ENCODE peak calls at places on chromosome 1, in five cellular contexts. One of them, this sample, is unnamed.
A peak's percentile ranks its signal among the peaks of the same experiment; 100 is the strongest.

GRCh38 chr1:1619917-1620361 is 4.6 kb downstream of the MIB2 start:
- DNase-seq in heart left ventricle: peak; percentile 83
- DNase-seq in Peyer's patch: no peak
- DNase-seq in GM12891: no peak
- DNase-seq in K562: peak; percentile 50
- DNase-seq in this sample: peak; percentile 64

GRCh38 chr1:113811353-113811887 is 856 bp downstream of the RSBN1 start:
- DNase-seq in heart left ventricle: peak; percentile 69
- DNase-seq in Peyer's patch: no peak
- DNase-seq in GM12891: no peak
- DNase-seq in K562: peak; percentile 24
- DNase-seq in this sample: peak; percentile 23

GRCh38 chr1:31785020-31785946 is 21.1 kb upstream of the ADGRB2 start:
- DNase-seq in heart left ventricle: peak; percentile 18
- DNase-seq in Peyer's patch: peak; percentile 44
- DNase-seq in GM12891: no peak
- DNase-seq in K562: no peak
- DNase-seq in this sample: peak; percentile 66

GRCh38 chr1:229880271-229881170 is 186.5 kb upstream of the GALNT2 start:
- DNase-seq in heart left ventricle: no peak
- DNase-seq in Peyer's patch: no peak
- DNase-seq in GM12891: no peak
- DNase-seq in K562: no peak
- DNase-seq in this sample: no peak

GRCh38 chr1:158149175-158149574 is 31.5 kb upstream of the CD1D start:
- DNase-seq in heart left ventricle: peak; percentile 37
- DNase-seq in Peyer's patch: no peak
- DNase-seq in GM12891: no peak
- DNase-seq in K562: peak; percentile 13
- DNase-seq in this sample: no peak

GRCh38 chr1:21670059-21670881 is 1.1 kb upstream of the RAP1GAP start:
- DNase-seq in heart left ventricle: no peak
- DNase-seq in Peyer's patch: no peak
- DNase-seq in GM12891: no peak
- DNase-seq in K562: no peak
- DNase-seq in this sample: no peak

GRCh38 chr1:181190362-181191035 is 102.0 kb downstream of the IER5 start:
- DNase-seq in heart left ventricle: no peak
- DNase-seq in Peyer's patch: no peak
- DNase-seq in GM12891: no peak
- DNase-seq in K562: no peak
- DNase-seq in this sample: peak; percentile 9

GRCh38 chr1:208132287-208132882 is 111.8 kb downstream of the PLXNA2 start:
- DNase-seq in heart left ventricle: peak; percentile 89
- DNase-seq in Peyer's patch: peak; percentile 94
- DNase-seq in GM12891: peak; percentile 65
- DNase-seq in K562: peak; percentile 96
- DNase-seq in this sample: peak; percentile 85

GRCh38 chr1:197467881-197468280 is 199.8 kb downstream of the CRB1 start:
- DNase-seq in heart left ventricle: no peak
- DNase-seq in Peyer's patch: no peak
- DNase-seq in GM12891: no peak
- DNase-seq in K562: no peak
- DNase-seq in this sample: no peak

GRCh38 chr1:31444725-31445448 is 31.9 kb downstream of the SERINC2 start:
- DNase-seq in heart left ventricle: no peak
- DNase-seq in Peyer's patch: no peak
- DNase-seq in GM12891: no peak
- DNase-seq in K562: no peak
- DNase-seq in this sample: no peak

GRCh38 chr1:181208967-181209366 is 120.5 kb downstream of the IER5 start:
- DNase-seq in heart left ventricle: no peak
- DNase-seq in Peyer's patch: no peak
- DNase-seq in GM12891: no peak
- DNase-seq in K562: no peak
- DNase-seq in this sample: no peak

GRCh38 chr1:51263147-51263850 is 27.2 kb downstream of the RNF11 start:
- DNase-seq in heart left ventricle: no peak
- DNase-seq in Peyer's patch: no peak
- DNase-seq in GM12891: no peak
- DNase-seq in K562: no peak
- DNase-seq in this sample: no peak

GRCh38 chr1:218811497-218811896 is 362.2 kb upstream of the LYPLAL1 start:
- DNase-seq in heart left ventricle: peak; percentile 24
- DNase-seq in Peyer's patch: no peak
- DNase-seq in GM12891: no peak
- DNase-seq in K562: no peak
- DNase-seq in this sample: no peak

GRCh38 chr1:228043281-228043845 is 36.6 kb downstream of the WNT3A start:
- DNase-seq in heart left ventricle: no peak
- DNase-seq in Peyer's patch: no peak
- DNase-seq in GM12891: no peak
- DNase-seq in K562: no peak
- DNase-seq in this sample: no peak

GRCh38 chr1:179888071-179888470 is 6.0 kb downstream of the TOR1AIP1 start:
- DNase-seq in heart left ventricle: no peak
- DNase-seq in Peyer's patch: no peak
- DNase-seq in GM12891: no peak
- DNase-seq in K562: no peak
- DNase-seq in this sample: no peak

GRCh38 chr1:239947789-239948188 is 143.9 kb upstream of the FMN2 start:
- DNase-seq in heart left ventricle: no peak
- DNase-seq in Peyer's patch: no peak
- DNase-seq in GM12891: no peak
- DNase-seq in K562: no peak
- DNase-seq in this sample: no peak

GRCh38 chr1:18882511-18882910 is 19.8 kb downstream of the ALDH4A1 start:
- DNase-seq in heart left ventricle: no peak
- DNase-seq in Peyer's patch: no peak
- DNase-seq in GM12891: no peak
- DNase-seq in K562: no peak
- DNase-seq in this sample: no peak

GRCh38 chr1:94961994-94962744 is 35.3 kb upstream of the CNN3 start:
- DNase-seq in heart left ventricle: no peak
- DNase-seq in Peyer's patch: no peak
- DNase-seq in GM12891: no peak
- DNase-seq in K562: no peak
- DNase-seq in this sample: no peak

GRCh38 chr1:198530964-198531363 is 9.5 kb downstream of the ATP6V1G3 start:
- DNase-seq in heart left ventricle: no peak
- DNase-seq in Peyer's patch: no peak
- DNase-seq in GM12891: no peak
- DNase-seq in K562: no peak
- DNase-seq in this sample: no peak

GRCh38 chr1:228944991-228945390 is 209.7 kb downstream of the RHOU start:
- DNase-seq in heart left ventricle: no peak
- DNase-seq in Peyer's patch: no peak
- DNase-seq in GM12891: no peak
- DNase-seq in K562: no peak
- DNase-seq in this sample: no peak

GRCh38 chr1:232110281-232111090 is 483.9 kb downstream of the DISC1 start:
- DNase-seq in heart left ventricle: peak; percentile 20
- DNase-seq in Peyer's patch: no peak
- DNase-seq in GM12891: no peak
- DNase-seq in K562: no peak
- DNase-seq in this sample: no peak

GRCh38 chr1:155091071-155092051 is 12.7 kb downstream of the EFNA3 start:
- DNase-seq in heart left ventricle: peak; percentile 84
- DNase-seq in Peyer's patch: peak; percentile 84
- DNase-seq in GM12891: peak; percentile 66
- DNase-seq in K562: peak; percentile 81
- DNase-seq in this sample: peak; percentile 92

GRCh38 chr1:231395051-231395995 is 26.8 kb downstream of the EGLN1 start:
- DNase-seq in heart left ventricle: no peak
- DNase-seq in Peyer's patch: no peak
- DNase-seq in GM12891: no peak
- DNase-seq in K562: no peak
- DNase-seq in this sample: no peak

GRCh38 chr1:156751724-156752481 is 428 bp upstream of the HDGF start:
- DNase-seq in heart left ventricle: peak; percentile 98
- DNase-seq in Peyer's patch: peak; percentile 98
- DNase-seq in GM12891: peak; percentile 93
- DNase-seq in K562: peak; percentile 90
- DNase-seq in this sample: peak; percentile 99
- TF ChIP-seq POLR2A in heart left ventricle: peak; percentile 73
- TF ChIP-seq POLR2A in Peyer's patch: peak; percentile 79
- TF ChIP-seq POLR2A in GM12891: no peak
- TF ChIP-seq POLR2A in K562: peak; percentile 64
- TF ChIP-seq POLR2A in this sample: no peak

GRCh38 chr1:39407496-39407888 is 83.9 kb upstream of the BMP8A start:
- DNase-seq in heart left ventricle: no peak
- DNase-seq in Peyer's patch: no peak
- DNase-seq in GM12891: no peak
- DNase-seq in K562: no peak
- DNase-seq in this sample: no peak

GRCh38 chr1:39408641-39409054 is 82.8 kb upstream of the BMP8A start:
- DNase-seq in heart left ventricle: peak; percentile 98
- DNase-seq in Peyer's patch: peak; percentile 95
- DNase-seq in GM12891: peak; percentile 91
- DNase-seq in K562: peak; percentile 99
- DNase-seq in this sample: peak; percentile 97

GRCh38 chr1:39406533-39407478 is 84.6 kb upstream of the BMP8A start:
- DNase-seq in heart left ventricle: no peak
- DNase-seq in Peyer's patch: no peak
- DNase-seq in GM12891: no peak
- DNase-seq in K562: no peak
- DNase-seq in this sample: no peak

GRCh38 chr1:39409055-39409816 is 82.2 kb upstream of the BMP8A start:
- DNase-seq in heart left ventricle: peak; percentile 70
- DNase-seq in Peyer's patch: peak; percentile 61
- DNase-seq in GM12891: no peak
- DNase-seq in K562: no peak
- DNase-seq in this sample: no peak

DNA sequence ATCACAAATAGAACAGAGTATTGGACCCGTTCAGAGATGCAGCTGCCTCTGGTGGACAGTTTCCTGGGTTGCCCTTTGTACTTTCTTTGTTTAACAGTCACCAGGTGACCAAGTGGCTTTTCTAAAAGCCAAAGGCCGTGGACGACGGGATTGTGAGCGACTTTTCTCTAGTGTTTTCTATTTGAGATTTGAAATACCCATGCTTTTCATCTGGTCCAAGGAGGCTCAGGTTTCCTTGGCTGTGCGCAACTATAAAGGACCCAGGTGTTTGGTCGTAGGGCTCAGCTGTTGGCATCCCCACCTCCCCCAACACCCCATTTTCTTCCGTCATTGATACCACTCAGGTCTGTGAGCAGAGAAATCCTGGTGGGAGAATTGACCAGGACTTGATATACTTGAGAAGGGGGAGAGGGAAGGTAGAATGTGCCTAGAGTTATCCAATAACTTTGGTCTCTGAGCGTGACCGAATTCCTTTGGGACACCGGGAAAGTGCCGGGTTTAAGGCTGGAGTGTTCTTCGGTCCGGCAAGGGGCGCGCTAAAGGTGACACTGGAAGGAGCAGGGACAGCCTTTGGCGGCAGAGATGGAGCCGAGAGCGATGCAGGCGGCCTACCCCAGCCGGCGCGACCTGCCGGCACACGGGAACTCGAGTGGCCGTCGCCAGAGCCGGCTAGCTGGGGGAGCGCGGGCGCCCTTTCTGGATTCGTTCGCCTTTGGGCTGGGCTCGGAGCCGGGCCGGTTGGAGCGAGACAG is 83.4 kb upstream of the BMP8A start:
- DNase-seq in heart left ventricle: no peak
- DNase-seq in Peyer's patch: peak; percentile 50
- DNase-seq in GM12891: no peak
- DNase-seq in K562: no peak
- DNase-seq in this sample: no peak
- TF ChIP-seq POLR2A in heart left ventricle: peak; percentile 59
- TF ChIP-seq POLR2A in Peyer's patch: peak; percentile 18
- TF ChIP-seq POLR2A in GM12891: no peak
- TF ChIP-seq POLR2A in K562: no peak
- TF ChIP-seq POLR2A in this sample: no peak

GRCh38 chr1:23169727-23170335 is 1.2 kb upstream of the LUZP1 start:
- DNase-seq in heart left ventricle: peak; percentile 81
- DNase-seq in Peyer's patch: no peak
- DNase-seq in GM12891: no peak
- DNase-seq in K562: no peak
- DNase-seq in this sample: peak; percentile 77
- TF ChIP-seq POLR2A in heart left ventricle: peak; percentile 10
- TF ChIP-seq POLR2A in Peyer's patch: peak; percentile 31
- TF ChIP-seq POLR2A in GM12891: peak; percentile 47
- TF ChIP-seq POLR2A in K562: peak; percentile 77
- TF ChIP-seq POLR2A in this sample: peak; percentile 12

GRCh38 chr1:151049458-151049857 is 1.9 kb downstream of the C1orf56 start:
- DNase-seq in heart left ventricle: no peak
- DNase-seq in Peyer's patch: no peak
- DNase-seq in GM12891: no peak
- DNase-seq in K562: no peak
- DNase-seq in this sample: no peak
- TF ChIP-seq POLR2A in heart left ventricle: no peak
- TF ChIP-seq POLR2A in Peyer's patch: no peak
- TF ChIP-seq POLR2A in GM12891: no peak
- TF ChIP-seq POLR2A in K562: no peak
- TF ChIP-seq POLR2A in this sample: no peak

This sample was measured in upper lobe of left lung.